ENCODE peak calls at places on chromosomes 4 and X, in eight cellular contexts. One of them, this sample, is unnamed.

GRCh38 chrX:104565791-104566687 is at the start of gene IL1RAPL2:
- DNase-seq in LoVo: no peak
- DNase-seq in NCI-H1105: peak; percentile 21
- DNase-seq in RPMI8226: peak; percentile 44
- DNase-seq in NCI-H1930: peak; percentile 4
- DNase-seq in AG08395: no peak
- DNase-seq in retina: peak; percentile 69
- DNase-seq in Calu3: peak; percentile 68
- DNase-seq in this sample: peak; percentile 65

GRCh38 chrX:38561951-38562719 is 793 bp downstream of the TSPAN7 start:
- DNase-seq in LoVo: no peak
- DNase-seq in NCI-H1105: peak; percentile 9
- DNase-seq in RPMI8226: no peak
- DNase-seq in NCI-H1930: peak; percentile 2
- DNase-seq in AG08395: no peak
- DNase-seq in retina: peak; percentile 80
- DNase-seq in Calu3: no peak
- DNase-seq in this sample: no peak

GRCh38 chr4:149311076-149311475 is 504.6 kb downstream of the IQCM start:
- DNase-seq in LoVo: no peak
- DNase-seq in NCI-H1105: no peak
- DNase-seq in RPMI8226: no peak
- DNase-seq in NCI-H1930: no peak
- DNase-seq in AG08395: peak; percentile 6
- DNase-seq in retina: no peak
- DNase-seq in Calu3: no peak
- DNase-seq in this sample: no peak

GRCh38 chrX:44225667-44226066 is 117.8 kb downstream of the EFHC2 start:
- DNase-seq in LoVo: no peak
- DNase-seq in NCI-H1105: no peak
- DNase-seq in RPMI8226: no peak
- DNase-seq in NCI-H1930: no peak
- DNase-seq in AG08395: no peak
- DNase-seq in retina: no peak
- DNase-seq in Calu3: no peak
- DNase-seq in this sample: no peak

GRCh38 chr4:1026115-1026514 is 14.7 kb downstream of the FGFRL1 start:
- DNase-seq in LoVo: no peak
- DNase-seq in NCI-H1105: no peak
- DNase-seq in RPMI8226: peak; percentile 70
- DNase-seq in NCI-H1930: no peak
- DNase-seq in AG08395: no peak
- DNase-seq in retina: no peak
- DNase-seq in Calu3: peak; percentile 48
- DNase-seq in this sample: peak; percentile 40

GRCh38 chr4:41044165-41044564 is 170.2 kb downstream of the APBB2 start:
- DNase-seq in LoVo: no peak
- DNase-seq in NCI-H1105: no peak
- DNase-seq in RPMI8226: no peak
- DNase-seq in NCI-H1930: no peak
- DNase-seq in AG08395: no peak
- DNase-seq in retina: no peak
- DNase-seq in Calu3: no peak
- DNase-seq in this sample: no peak

GRCh38 chr4:61335364-61335763 is 135.2 kb downstream of the ADGRL3 start:
- DNase-seq in LoVo: no peak
- DNase-seq in NCI-H1105: no peak
- DNase-seq in RPMI8226: no peak
- DNase-seq in NCI-H1930: no peak
- DNase-seq in AG08395: no peak
- DNase-seq in retina: no peak
- DNase-seq in Calu3: no peak
- DNase-seq in this sample: no peak

GRCh38 chr4:3208826-3209225 is 40.1 kb upstream of the MSANTD1 start:
- DNase-seq in LoVo: no peak
- DNase-seq in NCI-H1105: no peak
- DNase-seq in RPMI8226: no peak
- DNase-seq in NCI-H1930: no peak
- DNase-seq in AG08395: no peak
- DNase-seq in retina: no peak
- DNase-seq in Calu3: no peak
- DNase-seq in this sample: no peak

GRCh38 chr4:1216869-1217294 is 32.0 kb downstream of the CTBP1 start:
- DNase-seq in LoVo: no peak
- DNase-seq in NCI-H1105: no peak
- DNase-seq in RPMI8226: peak; percentile 27
- DNase-seq in NCI-H1930: no peak
- DNase-seq in AG08395: no peak
- DNase-seq in retina: no peak
- DNase-seq in Calu3: no peak
- DNase-seq in this sample: no peak

GRCh38 chr4:121270384-121270783 is 106.3 kb upstream of the TNIP3 start:
- DNase-seq in LoVo: no peak
- DNase-seq in NCI-H1105: no peak
- DNase-seq in RPMI8226: peak; percentile 20
- DNase-seq in NCI-H1930: no peak
- DNase-seq in AG08395: no peak
- DNase-seq in retina: no peak
- DNase-seq in Calu3: no peak
- DNase-seq in this sample: no peak

GRCh38 chr4:187993827-187994226 is 1.7 kb upstream of the ZFP42 start:
- DNase-seq in LoVo: no peak
- DNase-seq in NCI-H1105: no peak
- DNase-seq in RPMI8226: peak; percentile 11
- DNase-seq in NCI-H1930: no peak
- DNase-seq in AG08395: no peak
- DNase-seq in retina: no peak
- DNase-seq in Calu3: no peak
- DNase-seq in this sample: peak; percentile 32

GRCh38 chrX:26918633-26919032 is 544.5 kb downstream of the PPP4R3C start:
- DNase-seq in LoVo: peak; percentile 1
- DNase-seq in NCI-H1105: no peak
- DNase-seq in RPMI8226: peak; percentile 29
- DNase-seq in NCI-H1930: peak; percentile 2
- DNase-seq in AG08395: no peak
- DNase-seq in retina: no peak
- DNase-seq in Calu3: no peak
- DNase-seq in this sample: no peak

GRCh38 chr4:6055030-6055429 is 36.8 kb upstream of the C4orf50 start:
- DNase-seq in LoVo: no peak
- DNase-seq in NCI-H1105: no peak
- DNase-seq in RPMI8226: no peak
- DNase-seq in NCI-H1930: no peak
- DNase-seq in AG08395: no peak
- DNase-seq in retina: no peak
- DNase-seq in Calu3: no peak
- DNase-seq in this sample: no peak

GRCh38 chrX:37350034-37350365 is 836 bp downstream of the PRRG1 start:
- DNase-seq in LoVo: peak; percentile 9
- DNase-seq in NCI-H1105: no peak
- DNase-seq in RPMI8226: no peak
- DNase-seq in NCI-H1930: no peak
- DNase-seq in AG08395: no peak
- DNase-seq in retina: no peak
- DNase-seq in Calu3: no peak
- DNase-seq in this sample: no peak

This sample was measured in PC-9.